ENCODE peak calls at places on chromosome 14, in nine cellular contexts. K, A, P, G, U, E, O, C and S are unnamed samples.

GRCh38 chr14:60684203-60684602 is 34.9 kb upstream of the SIX1 start:
- DNase-seq in O (no peak), C (no peak), U (no peak), A (no peak), K (no peak), E (no peak), G (peak; percentile 32), P (no peak), S (no peak)

GRCh38 chr14:105021656-105022275 is 883 bp upstream of the CDCA4 start:
- DNase-seq in C (no peak), P (no peak), O (peak; percentile 88), K (peak; percentile 63), G (peak; percentile 58), E (peak; percentile 43), A (peak; percentile 76), U (peak; percentile 31), S (no peak)

GRCh38 chr14:39247256-39247655 is 13.5 kb downstream of the MIA2 start:
- DNase-seq in C (no peak), G (no peak), U (no peak), K (no peak), E (no peak), P (no peak), O (no peak), A (no peak), S (no peak)

GRCh38 chr14:77965919-77966435 is 166.1 kb downstream of the ADCK1 start:
- DNase-seq in E (no peak), K (peak; percentile 55), U (no peak), O (no peak), P (peak; percentile 8), G (peak; percentile 6), A (peak; percentile 23), C (no peak), S (no peak)

GRCh38 chr14:34040765-34041164 is 89.9 kb upstream of the EGLN3 start:
- DNase-seq in E (no peak), K (no peak), C (no peak), U (no peak), P (no peak), O (no peak), G (no peak), A (no peak), S (no peak)

GRCh38 chr14:28661171-28661772 is 105.3 kb upstream of the FOXG1 start:
- DNase-seq in G (no peak), C (peak; percentile 28), K (no peak), P (no peak), O (no peak), U (no peak), A (peak; percentile 37), E (no peak), S (no peak)

GRCh38 chr14:75725481-75725880 is 64.4 kb downstream of the TTLL5 start:
- DNase-seq in O (no peak), A (no peak), C (no peak), G (no peak), E (no peak), U (no peak), P (no peak), K (no peak), S (no peak)

GRCh38 chr14:83548061-83548839 is 1981.7 kb upstream of the FLRT2 start:
- DNase-seq in C (no peak), A (peak; percentile 2), U (no peak), O (no peak), G (peak; percentile 37), P (no peak), K (no peak), E (no peak), S (no peak)

GRCh38 chr14:56874375-56874774 is 64.1 kb upstream of the OTX2 start:
- DNase-seq in E (no peak), A (peak; percentile 73), U (no peak), G (peak; percentile 48), C (no peak), P (no peak), O (peak; percentile 82), K (no peak), S (no peak)

GRCh38 chr14:51462182-51462581 is 189.5 kb upstream of the FRMD6 start:
- DNase-seq in C (peak; percentile 70), O (no peak), P (no peak), G (no peak), A (no peak), E (no peak), K (no peak), U (no peak), S (no peak)

GRCh38 chr14:36028218-36028617 is 148.3 kb downstream of the PTCSC3 start:
- DNase-seq in C (no peak), K (no peak), E (no peak), A (no peak), O (peak; percentile 94), P (no peak), U (no peak), G (no peak), S (no peak)

GRCh38 chr14:101183376-101184103 is 280.0 kb upstream of the RTL1 start:
- DNase-seq in O (peak; percentile 62), E (peak; percentile 42), G (peak; percentile 78), C (no peak), U (no peak), P (no peak), A (peak; percentile 86), K (no peak), S (peak; percentile 69)

GRCh38 chr14:72476657-72477499 is 417.0 kb downstream of the DPF3 start:
- DNase-seq in G (no peak), P (peak; percentile 100), K (no peak), U (peak; percentile 48), A (no peak), C (peak; percentile 2), O (no peak), E (no peak), S (no peak)

GRCh38 chr14:93965968-93966474 is 10.3 kb downstream of the ASB2 start:
- DNase-seq in A (no peak), E (no peak), U (no peak), O (no peak), C (no peak), G (no peak), K (no peak), P (no peak), S (no peak)

GRCh38 chr14:93964820-93965286 is 11.5 kb downstream of the ASB2 start:
- DNase-seq in E (no peak), A (no peak), O (no peak), C (no peak), K (no peak), G (no peak), U (no peak), P (no peak), S (no peak)

GRCh38 chr14:93964281-93964680 is 12.1 kb downstream of the ASB2 start:
- DNase-seq in C (no peak), U (no peak), G (no peak), E (no peak), K (no peak), P (no peak), A (no peak), O (no peak), S (no peak)

GRCh38 chr14:93963692-93964091 is 12.7 kb downstream of the ASB2 start:
- DNase-seq in U (no peak), A (no peak), K (no peak), G (no peak), E (no peak), O (no peak), C (no peak), P (no peak), S (no peak)

GRCh38 chr14:93965287-93965821 is 11.0 kb downstream of the ASB2 start:
- DNase-seq in P (no peak), G (no peak), E (no peak), A (no peak), U (no peak), C (peak; percentile 67), O (no peak), K (no peak), S (no peak)
- H3K27ac ChIP-seq in P (no peak overlapping the region), G (no peak overlapping the region), E (peak overlapping the region; percentile 73), A (no peak overlapping the region), U (no peak overlapping the region), C (no peak overlapping the region), O (no peak overlapping the region), K (no peak overlapping the region), S (peak overlapping the region; percentile 85)

DNA sequence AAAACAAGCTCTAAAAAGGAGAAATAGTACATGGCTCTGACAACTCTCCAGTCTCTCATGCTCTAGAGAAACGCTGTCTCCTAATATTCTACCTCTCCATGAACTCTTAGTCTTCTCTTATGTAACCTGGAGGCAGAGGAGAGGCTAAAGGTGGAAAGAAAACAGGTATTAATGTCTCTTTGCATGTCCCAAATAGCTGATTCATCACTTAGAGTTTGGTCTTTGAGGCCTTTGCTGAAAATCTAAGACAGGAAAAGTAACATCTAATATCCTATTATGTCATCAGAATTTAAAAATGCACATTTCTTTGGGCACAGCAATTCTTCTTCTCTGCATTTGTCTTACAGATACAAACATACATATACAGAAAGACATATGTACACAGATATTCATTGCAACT is 127.2 kb downstream of the DHRS2 start:
- DNase-seq in K (no peak), E (no peak), A (no peak), P (no peak), O (no peak), U (no peak), G (no peak), C (no peak), S (no peak)
- H3K4me3 ChIP-seq in K (no peak overlapping the region), E (no peak overlapping the region), A (no peak overlapping the region), P (no peak overlapping the region), O (no peak overlapping the region), U (no peak overlapping the region), G (no peak overlapping the region), C (no peak overlapping the region), S (no peak overlapping the region)

GRCh38 chr14:99808133-99808505 is 14.9 kb downstream of the EML1 start:
- DNase-seq in P (no peak), C (no peak), O (no peak), K (no peak), U (no peak), E (peak; percentile 11), G (no peak), A (no peak), S (no peak)
- H3K27ac ChIP-seq in P (no peak overlapping the region), C (no peak overlapping the region), O (no peak overlapping the region), K (no peak overlapping the region), U (no peak overlapping the region), E (peak overlapping the region; percentile 78), G (no peak overlapping the region), A (no peak overlapping the region), S (no peak overlapping the region)

DNA sequence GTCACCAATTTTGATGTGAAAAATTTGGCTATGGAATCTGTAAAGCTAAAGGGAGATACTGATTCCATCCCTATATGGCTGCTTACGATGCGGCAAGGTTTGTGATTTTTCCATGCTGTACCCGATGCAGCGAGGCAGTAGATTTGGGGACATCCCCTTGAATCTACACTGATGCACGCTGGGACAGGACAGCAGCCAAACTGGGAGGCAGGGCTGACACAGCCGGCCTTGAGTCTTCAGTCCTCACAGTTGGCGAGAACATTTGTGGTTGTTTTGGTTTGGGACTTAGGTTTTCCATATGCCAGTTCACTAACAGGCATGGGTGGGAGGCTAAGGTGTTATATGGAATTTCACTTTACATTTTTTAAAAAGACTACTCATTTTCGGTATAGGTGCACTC is 3.8 kb downstream of the GALNT16 start:
- DNase-seq in A (no peak), E (no peak), K (no peak), U (no peak), P (no peak), O (peak; percentile 68), G (no peak), C (no peak), S (no peak)
- H3K4me3 ChIP-seq in A (no peak overlapping the region), E (no peak overlapping the region), K (no peak overlapping the region), U (no peak overlapping the region), P (no peak overlapping the region), O (peak overlapping the region; percentile 17), G (no peak overlapping the region), C (no peak overlapping the region), S (peak overlapping the region; percentile 55)